ENCODE peak calls at places on chromosomes 7 and 10, in seven cellular contexts. One of them, this sample, is unnamed.

GRCh38 chr10:62699148-62699547 is 105.4 kb upstream of the ADO start:
- DNase-seq in dorsolateral prefrontal cortex: no peak
- DNase-seq in GM12865: no peak
- DNase-seq in H9: no peak
- DNase-seq in keratinocyte: no peak
- DNase-seq in NCI-H1092 treated with DMSO at 0.1 percent for 48 hours: no peak
- DNase-seq in PC-9: no peak
- DNase-seq in this sample: no peak

GRCh38 chr7:31540786-31541185 is 26.9 kb downstream of the ITPRID1 start:
- DNase-seq in dorsolateral prefrontal cortex: no peak
- DNase-seq in GM12865: no peak
- DNase-seq in H9: no peak
- DNase-seq in keratinocyte: no peak
- DNase-seq in NCI-H1092 treated with DMSO at 0.1 percent for 48 hours: no peak
- DNase-seq in PC-9: no peak
- DNase-seq in this sample: no peak

GRCh38 chr10:71191459-71192113 is 20.8 kb upstream of the UNC5B start:
- DNase-seq in dorsolateral prefrontal cortex: no peak
- DNase-seq in GM12865: no peak
- DNase-seq in H9: peak
- DNase-seq in keratinocyte: no peak
- DNase-seq in NCI-H1092 treated with DMSO at 0.1 percent for 48 hours: no peak
- DNase-seq in PC-9: no peak
- DNase-seq in this sample: no peak

GRCh38 chr7:36278767-36279171 is 110.9 kb upstream of the ANLN start:
- DNase-seq in dorsolateral prefrontal cortex: no peak
- DNase-seq in GM12865: no peak
- DNase-seq in H9: no peak
- DNase-seq in keratinocyte: no peak
- DNase-seq in NCI-H1092 treated with DMSO at 0.1 percent for 48 hours: peak
- DNase-seq in PC-9: no peak
- DNase-seq in this sample: no peak

GRCh38 chr7:44145419-44145968 is 4.4 kb upstream of the MYL7 start:
- DNase-seq in dorsolateral prefrontal cortex: peak
- DNase-seq in GM12865: no peak
- DNase-seq in H9: peak
- DNase-seq in keratinocyte: no peak
- DNase-seq in NCI-H1092 treated with DMSO at 0.1 percent for 48 hours: no peak
- DNase-seq in PC-9: no peak
- DNase-seq in this sample: peak

GRCh38 chr7:18521236-18521589 is 25.7 kb downstream of the HDAC9 start:
- DNase-seq in dorsolateral prefrontal cortex: no peak
- DNase-seq in GM12865: no peak
- DNase-seq in H9: no peak
- DNase-seq in keratinocyte: no peak
- DNase-seq in NCI-H1092 treated with DMSO at 0.1 percent for 48 hours: no peak
- DNase-seq in PC-9: no peak
- DNase-seq in this sample: no peak

GRCh38 chr10:31219321-31219720 is 99.7 kb upstream of the ZEB1 start:
- DNase-seq in dorsolateral prefrontal cortex: no peak
- DNase-seq in GM12865: no peak
- DNase-seq in H9: no peak
- DNase-seq in keratinocyte: no peak
- DNase-seq in NCI-H1092 treated with DMSO at 0.1 percent for 48 hours: no peak
- DNase-seq in PC-9: no peak
- DNase-seq in this sample: no peak

GRCh38 chr10:7408494-7409044 is 2.3 kb downstream of the SFMBT2 start:
- DNase-seq in dorsolateral prefrontal cortex: peak
- DNase-seq in GM12865: peak
- DNase-seq in H9: peak
- DNase-seq in keratinocyte: no peak
- DNase-seq in NCI-H1092 treated with DMSO at 0.1 percent for 48 hours: peak
- DNase-seq in PC-9: no peak
- DNase-seq in this sample: peak

GRCh38 chr7:140591178-140591902 is 49.3 kb downstream of the DENND2A start:
- DNase-seq in dorsolateral prefrontal cortex: no peak
- DNase-seq in GM12865: no peak
- DNase-seq in H9: no peak
- DNase-seq in keratinocyte: no peak
- DNase-seq in NCI-H1092 treated with DMSO at 0.1 percent for 48 hours: no peak
- DNase-seq in PC-9: no peak
- DNase-seq in this sample: no peak

GRCh38 chr7:100556541-100556940 is 17.2 kb downstream of the SAP25 start:
- DNase-seq in dorsolateral prefrontal cortex: no peak
- DNase-seq in GM12865: no peak
- DNase-seq in H9: no peak
- DNase-seq in keratinocyte: no peak
- DNase-seq in NCI-H1092 treated with DMSO at 0.1 percent for 48 hours: no peak
- DNase-seq in PC-9: no peak
- DNase-seq in this sample: no peak

GRCh38 chr7:28955723-28956607 is 2.2 kb downstream of the TRIL start:
- DNase-seq in dorsolateral prefrontal cortex: peak
- DNase-seq in GM12865: no peak
- DNase-seq in H9: peak
- DNase-seq in keratinocyte: no peak
- DNase-seq in NCI-H1092 treated with DMSO at 0.1 percent for 48 hours: peak
- DNase-seq in PC-9: no peak
- DNase-seq in this sample: no peak

GRCh38 chr10:101894742-101895141 is 51.1 kb upstream of the KCNIP2 start:
- DNase-seq in dorsolateral prefrontal cortex: no peak
- DNase-seq in GM12865: no peak
- DNase-seq in H9: no peak
- DNase-seq in keratinocyte: no peak
- DNase-seq in NCI-H1092 treated with DMSO at 0.1 percent for 48 hours: no peak
- DNase-seq in PC-9: no peak
- DNase-seq in this sample: no peak

GRCh38 chr10:103618027-103618385 is 124.5 kb downstream of the NEURL1 start:
- DNase-seq in dorsolateral prefrontal cortex: no peak
- DNase-seq in GM12865: no peak
- DNase-seq in H9: no peak
- DNase-seq in keratinocyte: no peak
- DNase-seq in NCI-H1092 treated with DMSO at 0.1 percent for 48 hours: no peak
- DNase-seq in PC-9: no peak
- DNase-seq in this sample: no peak

GRCh38 chr7:142798451-142799438 is 28.0 kb downstream of the PRSS2 start:
- DNase-seq in dorsolateral prefrontal cortex: no peak
- DNase-seq in GM12865: no peak
- DNase-seq in H9: peak
- DNase-seq in keratinocyte: no peak
- DNase-seq in NCI-H1092 treated with DMSO at 0.1 percent for 48 hours: no peak
- DNase-seq in PC-9: no peak
- DNase-seq in this sample: no peak

GRCh38 chr10:30057421-30057841 is 2.0 kb downstream of the JCAD start:
- DNase-seq in dorsolateral prefrontal cortex: no peak
- DNase-seq in GM12865: no peak
- DNase-seq in H9: no peak
- DNase-seq in keratinocyte: no peak
- DNase-seq in NCI-H1092 treated with DMSO at 0.1 percent for 48 hours: no peak
- DNase-seq in PC-9: peak
- DNase-seq in this sample: no peak

GRCh38 chr10:96359616-96360015 is 814 bp upstream of the OPALIN start:
- DNase-seq in dorsolateral prefrontal cortex: no peak
- DNase-seq in GM12865: no peak
- DNase-seq in H9: no peak
- DNase-seq in keratinocyte: no peak
- DNase-seq in NCI-H1092 treated with DMSO at 0.1 percent for 48 hours: no peak
- DNase-seq in PC-9: no peak
- DNase-seq in this sample: no peak

GRCh38 chr7:8532116-8532515 is 98.7 kb downstream of the NXPH1 start:
- DNase-seq in dorsolateral prefrontal cortex: no peak
- DNase-seq in GM12865: no peak
- DNase-seq in H9: no peak
- DNase-seq in keratinocyte: no peak
- DNase-seq in NCI-H1092 treated with DMSO at 0.1 percent for 48 hours: no peak
- DNase-seq in PC-9: no peak
- DNase-seq in this sample: no peak

GRCh38 chr7:103989785-103990775 is 622 bp upstream of the RELN start:
- DNase-seq in dorsolateral prefrontal cortex: no peak
- DNase-seq in GM12865: peak
- DNase-seq in H9: peak
- DNase-seq in keratinocyte: no peak
- DNase-seq in NCI-H1092 treated with DMSO at 0.1 percent for 48 hours: peak
- DNase-seq in PC-9: no peak
- DNase-seq in this sample: no peak

GRCh38 chr10:963186-963585 is 25.0 kb upstream of the GTPBP4 start:
- DNase-seq in dorsolateral prefrontal cortex: no peak
- DNase-seq in GM12865: no peak
- DNase-seq in H9: no peak
- DNase-seq in keratinocyte: no peak
- DNase-seq in NCI-H1092 treated with DMSO at 0.1 percent for 48 hours: no peak
- DNase-seq in PC-9: no peak
- DNase-seq in this sample: no peak

GRCh38 chr10:99555371-99556224 is 22.9 kb downstream of the NKX2-3 start:
- DNase-seq in dorsolateral prefrontal cortex: no peak
- DNase-seq in GM12865: peak
- DNase-seq in H9: no peak
- DNase-seq in keratinocyte: no peak
- DNase-seq in NCI-H1092 treated with DMSO at 0.1 percent for 48 hours: no peak
- DNase-seq in PC-9: no peak
- DNase-seq in this sample: no peak

GRCh38 chr7:103993551-103993950 is 4.1 kb upstream of the RELN start:
- DNase-seq in dorsolateral prefrontal cortex: no peak
- DNase-seq in GM12865: no peak
- DNase-seq in H9: no peak
- DNase-seq in keratinocyte: no peak
- DNase-seq in NCI-H1092 treated with DMSO at 0.1 percent for 48 hours: no peak
- DNase-seq in PC-9: no peak
- DNase-seq in this sample: no peak

GRCh38 chr7:76257973-76258372 is 44.5 kb upstream of the HSPB1 start:
- DNase-seq in dorsolateral prefrontal cortex: no peak
- DNase-seq in GM12865: no peak
- DNase-seq in H9: no peak
- DNase-seq in keratinocyte: no peak
- DNase-seq in NCI-H1092 treated with DMSO at 0.1 percent for 48 hours: no peak
- DNase-seq in PC-9: no peak
- DNase-seq in this sample: no peak

GRCh38 chr7:69656077-69656476 is 57.8 kb downstream of the AUTS2 start:
- DNase-seq in dorsolateral prefrontal cortex: no peak
- DNase-seq in GM12865: no peak
- DNase-seq in H9: no peak
- DNase-seq in keratinocyte: no peak
- DNase-seq in NCI-H1092 treated with DMSO at 0.1 percent for 48 hours: no peak
- DNase-seq in PC-9: no peak
- DNase-seq in this sample: no peak

GRCh38 chr7:40887099-40887498 is 752.3 kb downstream of the SUGCT start:
- DNase-seq in dorsolateral prefrontal cortex: no peak
- DNase-seq in GM12865: no peak
- DNase-seq in H9: no peak
- DNase-seq in keratinocyte: no peak
- DNase-seq in NCI-H1092 treated with DMSO at 0.1 percent for 48 hours: no peak
- DNase-seq in PC-9: no peak
- DNase-seq in this sample: no peak

GRCh38 chr7:119916501-119916900 is 356.5 kb upstream of the KCND2 start:
- DNase-seq in dorsolateral prefrontal cortex: no peak
- DNase-seq in GM12865: no peak
- DNase-seq in H9: no peak
- DNase-seq in keratinocyte: no peak
- DNase-seq in NCI-H1092 treated with DMSO at 0.1 percent for 48 hours: no peak
- DNase-seq in PC-9: no peak
- DNase-seq in this sample: no peak

GRCh38 chr7:63057265-63057664 is 941.4 kb upstream of the ZNF722 start:
- DNase-seq in dorsolateral prefrontal cortex: no peak
- DNase-seq in GM12865: no peak
- DNase-seq in H9: no peak
- DNase-seq in keratinocyte: no peak
- DNase-seq in NCI-H1092 treated with DMSO at 0.1 percent for 48 hours: no peak
- DNase-seq in PC-9: no peak
- DNase-seq in this sample: no peak

GRCh38 chr7:140723002-140723401 is 26.5 kb downstream of the NDUFB2 start:
- DNase-seq in dorsolateral prefrontal cortex: no peak
- DNase-seq in GM12865: no peak
- DNase-seq in H9: no peak
- DNase-seq in keratinocyte: no peak
- DNase-seq in NCI-H1092 treated with DMSO at 0.1 percent for 48 hours: no peak
- DNase-seq in PC-9: no peak
- DNase-seq in this sample: no peak

GRCh38 chr7:99992330-99993037 is 16.7 kb upstream of the AZGP1 start:
- DNase-seq in dorsolateral prefrontal cortex: no peak
- DNase-seq in GM12865: no peak
- DNase-seq in H9: no peak
- DNase-seq in keratinocyte: no peak
- DNase-seq in NCI-H1092 treated with DMSO at 0.1 percent for 48 hours: no peak
- DNase-seq in PC-9: no peak
- DNase-seq in this sample: no peak

This sample was measured in activated T-helper 2 cell treated with anti-CD3 and anti-CD28 coated beads, Interferon-gamma antibody, Interleukin-2, Interleukin-4, amounts not matched to agents 10 μg/mL and 5 μg/mL and 100 μg/mL, durations not matched to agents 14 hours and 24 hours and 36 hours.